ENCODE peak calls at places on chromosome 15, in seven cellular contexts. S is occipital lobe, A is AG09309, O is progenitor cell of endocrine pancreas, J is BJ, U is HTR-8/SVneo, Y is HT1080. G is an unnamed sample.

GRCh38 chr15:67228286-67228685 is 26.2 kb downstream of the AAGAB start:
- DNase-seq in S (no peak), A (no peak), O (no peak), J (no peak), U (no peak), Y (no peak), G (no peak)

GRCh38 chr15:58771621-58772235 is 626 bp downstream of the MINDY2 start:
- DNase-seq in S (peak; percentile 68), A (no peak), O (peak; percentile 31), J (no peak), U (peak; percentile 25), Y (peak; percentile 16), G (peak; percentile 68)

GRCh38 chr15:79540551-79540950 is 108.4 kb downstream of the MINAR1 start:
- DNase-seq in S (no peak), A (no peak), O (no peak), J (no peak), U (no peak), Y (peak; percentile 8), G (no peak)

GRCh38 chr15:62362608-62363007 is 197.5 kb upstream of the C2CD4B start:
- DNase-seq in S (no peak), A (peak; percentile 71), O (no peak), J (peak; percentile 39), U (no peak), Y (peak; percentile 33), G (no peak)

GRCh38 chr15:29143909-29144308 is 125.7 kb downstream of the NSMCE3 start:
- DNase-seq in S (no peak), A (peak; percentile 50), O (no peak), J (peak; percentile 35), U (peak; percentile 27), Y (peak; percentile 82), G (no peak)

GRCh38 chr15:95875141-95875643 is 455.3 kb upstream of the NR2F2 start:
- DNase-seq in S (no peak), A (peak; percentile 51), O (no peak), J (peak; percentile 62), U (no peak), Y (peak; percentile 76), G (no peak)

GRCh38 chr15:56491110-56491722 is 26.3 kb upstream of the MNS1 start:
- DNase-seq in S (peak; percentile 39), A (peak; percentile 49), O (peak; percentile 33), J (peak; percentile 18), U (peak; percentile 67), Y (peak; percentile 56), G (peak; percentile 43)

GRCh38 chr15:52018693-52019393 is at the start of gene MAPK6:
- DNase-seq in S (peak; percentile 89), A (peak; percentile 65), O (peak; percentile 91), J (peak; percentile 50), U (peak; percentile 93), Y (peak; percentile 89), G (peak; percentile 91)

GRCh38 chr15:39239562-39239961 is 341.3 kb upstream of the THBS1 start:
- DNase-seq in S (no peak), A (peak; percentile 67), O (no peak), J (peak; percentile 73), U (peak; percentile 14), Y (peak; percentile 75), G (no peak)

GRCh38 chr15:41794081-41794480 is 19.8 kb downstream of the MAPKBP1 start:
- DNase-seq in S (no peak), A (peak; percentile 21), O (no peak), J (peak; percentile 71), U (no peak), Y (no peak), G (no peak)

GRCh38 chr15:31131853-31132375 is 30.4 kb upstream of the TRPM1 start:
- DNase-seq in S (no peak), A (no peak), O (no peak), J (no peak), U (no peak), Y (no peak), G (no peak)

GRCh38 chr15:25058080-25058785 is 103.4 kb downstream of the SNRPN start:
- DNase-seq in S (no peak), A (no peak), O (no peak), J (no peak), U (no peak), Y (no peak), G (no peak)

G was measured in dorsolateral prefrontal cortex.